ENCODE peak calls at places on chromosomes 6 and 20, in five cellular contexts. N is GM23338, Q is spleen, Z is breast epithelium, I is H1. B is an unnamed sample. For H3K27me3, the result is how much of the 10 kb centered on the place peaks cover.

GRCh38 chr20:55004044-55004443 is 528.7 kb downstream of the DOK5 start:
- DNase-seq in I (no peak), Z (no peak), N (no peak), Q (no peak), B (no peak)

GRCh38 chr6:18506387-18507017 is 119.4 kb downstream of the RNF144B start:
- DNase-seq in Q (no peak), I (no peak), Z (no peak), N (no peak), B (no peak)

GRCh38 chr20:24917797-24918578 is 31.1 kb upstream of the CST7 start:
- DNase-seq in Q (peak), N (peak), I (peak), Z (no peak), B (peak)

GRCh38 chr6:92840246-92840930 is 579.0 kb downstream of the EPHA7 start:
- DNase-seq in Q (no peak), I (no peak), Z (no peak), N (no peak), B (no peak)

GRCh38 chr6:129860901-129861665 is at the start of gene TMEM244:
- DNase-seq in I (no peak), N (no peak), Q (no peak), Z (no peak), B (no peak)

GRCh38 chr20:5073154-5074049 is 46.4 kb downstream of the PCNA start:
- DNase-seq in Q (peak), I (peak), Z (peak), N (peak), B (peak)

GRCh38 chr6:139973602-139974373 is 599.3 kb upstream of the CITED2 start:
- DNase-seq in Z (no peak), N (no peak), Q (no peak), I (no peak), B (no peak)

GRCh38 chr6:105382477-105382876 is 20.4 kb downstream of the PREP start:
- DNase-seq in Q (no peak), I (no peak), Z (no peak), N (no peak), B (no peak)

GRCh38 chr6:69705954-69706353 is 90.9 kb downstream of the LMBRD1 start:
- DNase-seq in N (peak), I (no peak), Z (no peak), Q (no peak), B (no peak)

DNA sequence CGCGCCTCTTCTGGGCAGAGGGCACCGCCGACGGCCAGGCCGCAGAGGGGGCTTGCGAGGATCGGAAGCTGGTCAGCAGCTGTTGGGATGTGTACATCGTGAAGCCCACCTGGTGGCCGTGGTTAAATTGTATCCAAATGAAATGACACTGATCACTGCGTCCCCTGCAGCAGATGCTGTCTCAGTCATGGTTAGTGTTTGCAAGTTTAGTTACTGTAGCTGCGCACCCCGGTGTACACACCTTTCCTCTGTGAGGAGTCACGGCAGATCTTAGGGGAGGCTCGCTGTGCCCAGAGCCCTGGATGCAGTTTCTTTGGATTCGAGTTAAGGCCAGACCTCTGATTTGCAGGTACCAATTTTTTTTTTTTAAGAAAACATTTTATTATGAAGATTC is 687 bp downstream of the NAA20 start:
- DNase-seq in N (no peak), I (no peak), Z (no peak), Q (no peak), B (peak)
- TF ChIP-seq CTCF in N (no peak), I (no peak), Z (no peak), Q (no peak), B (no peak)

GRCh38 chr6:158808918-158809678 is 10.1 kb downstream of the EZR start:
- DNase-seq in N (no peak), Z (no peak), I (no peak), Q (no peak), B (no peak)
- TF ChIP-seq POLR2AphosphoS5 in N (no peak), Z (no peak), I (peak), Q (no peak), B (no peak)

GRCh38 chr20:46575394-46575793 is 24.9 kb upstream of the OCSTAMP start:
- DNase-seq in N (no peak), I (no peak), Z (no peak), Q (no peak), B (no peak)
- H3K27me3 ChIP-seq in N (under half), I (under half), Z (under half), Q (under half), B (under half)

GRCh38 chr20:38167851-38168760 is 3.0 kb upstream of the TGM2 start:
- DNase-seq in Q (peak), Z (peak), N (peak), I (no peak), B (peak)

GRCh38 chr20:38170219-38170902 is 5.3 kb upstream of the TGM2 start:
- DNase-seq in I (no peak), Q (no peak), N (no peak), Z (no peak), B (no peak)

GRCh38 chr20:38169636-38170035 is 4.6 kb upstream of the TGM2 start:
- DNase-seq in Q (no peak), N (no peak), Z (no peak), I (no peak), B (no peak)

GRCh38 chr20:38167466-38167850 is 2.4 kb upstream of the TGM2 start:
- DNase-seq in Z (no peak), Q (no peak), I (no peak), N (no peak), B (no peak)

DNA sequence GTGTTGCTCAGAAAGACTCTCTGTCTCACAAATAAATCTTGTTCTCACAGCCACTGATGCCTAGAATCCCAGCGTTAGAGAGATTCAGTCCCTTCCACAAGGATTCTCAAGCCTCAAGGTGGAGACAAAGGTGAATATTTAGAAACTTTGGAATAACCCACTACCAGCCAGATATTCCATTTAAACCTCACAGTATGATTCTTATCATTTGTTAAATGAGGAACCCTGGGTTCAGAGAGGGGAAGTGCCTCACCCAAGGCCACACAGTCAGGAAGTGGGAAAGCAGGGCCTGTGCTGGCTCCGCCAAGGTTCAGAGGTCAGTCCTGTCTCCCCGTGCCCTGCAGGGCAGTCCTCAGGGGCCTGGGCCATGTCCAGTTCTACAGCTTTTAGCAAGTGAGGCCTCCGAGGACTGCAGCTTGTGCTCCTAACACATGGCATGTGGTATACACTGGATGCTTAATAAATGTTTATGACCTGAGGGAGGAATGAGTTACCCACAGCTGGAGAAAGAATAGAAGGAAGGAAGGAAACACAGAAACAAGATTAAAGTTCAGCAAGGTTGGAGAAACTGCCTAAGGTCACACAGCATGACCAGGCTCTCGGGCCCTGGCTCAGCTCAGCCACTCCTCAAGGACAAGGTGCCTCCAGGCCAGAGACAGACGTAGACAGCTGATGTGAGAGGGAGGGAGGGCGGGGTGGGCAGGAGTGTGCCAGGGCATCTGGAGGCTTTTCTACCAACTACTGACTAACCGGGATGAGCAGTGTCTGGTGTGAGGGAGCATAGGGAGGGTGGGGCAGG is 3.9 kb upstream of the TGM2 start:
- DNase-seq in I (no peak), Q (peak), Z (no peak), N (no peak), B (peak)
- TF ChIP-seq CTCF in I (no peak), Q (no peak), Z (no peak), N (no peak), B (no peak)

DNA sequence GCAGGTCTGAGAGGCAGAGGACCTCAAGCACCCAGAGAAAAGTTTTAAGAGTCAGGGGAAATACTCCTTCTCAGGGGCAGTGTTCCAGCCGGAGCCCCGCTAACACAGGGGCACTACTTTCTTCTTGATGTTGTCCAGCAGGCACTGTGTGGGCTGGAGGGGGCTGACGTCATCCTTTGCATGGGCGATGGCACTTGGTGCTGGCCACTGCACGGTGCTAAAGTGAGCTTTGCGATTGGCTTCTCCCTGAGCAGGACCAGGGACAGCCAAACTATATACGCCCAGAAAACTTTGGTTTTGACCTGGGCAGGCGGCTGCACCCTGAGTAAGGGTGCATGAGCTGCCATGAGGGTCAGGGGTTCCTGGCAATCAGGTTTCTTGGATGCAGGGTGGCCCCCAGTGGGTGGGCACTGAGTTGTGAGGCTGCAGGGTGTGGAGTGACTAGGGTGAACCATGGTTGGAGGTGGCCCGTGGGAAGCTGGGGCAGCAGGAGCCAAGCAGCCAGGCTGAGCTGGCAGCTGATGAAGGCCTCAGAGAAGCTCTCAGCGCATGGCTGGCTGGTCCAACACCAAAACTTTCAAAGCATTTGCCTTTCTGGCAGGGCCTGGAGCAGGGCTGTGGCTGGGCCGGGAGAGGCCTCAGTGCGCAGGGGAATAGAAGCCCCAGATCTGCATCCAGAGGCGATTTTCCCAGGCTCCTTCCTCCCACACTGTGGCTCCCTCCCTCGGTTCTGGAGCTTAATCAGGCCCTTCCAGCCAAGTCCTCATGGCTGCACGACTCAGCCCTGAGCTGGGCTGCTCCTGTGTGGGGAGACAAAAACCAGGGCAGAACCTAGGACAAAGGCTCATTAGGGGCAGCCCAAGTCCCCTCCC is 18.3 kb downstream of the MRPS18A start:
- DNase-seq in N (peak), Z (peak), I (no peak), Q (no peak), B (no peak)
- TF ChIP-seq POLR2AphosphoS5 in N (no peak), Z (no peak), I (peak), Q (peak), B (no peak)